ENCODE peak calls at places on chromosomes 13 and 19, in six cellular contexts. V, L, G, S, I and X are unnamed samples. For H4K20me1, the result is how much of the 10 kb centered on the place peaks cover.

GRCh38 chr13:50730496-50731171 is 112.9 kb downstream of the DLEU7 start:
- DNase-seq in V (no peak), L (no peak), G (no peak), S (no peak), I (no peak), X (peak)

GRCh38 chr19:6590458-6591319 is at the start of gene CD70:
- DNase-seq in V (peak), L (no peak), G (no peak), S (no peak), I (peak), X (no peak)

GRCh38 chr19:1466461-1467227 is 12.4 kb downstream of the C19orf25 start:
- DNase-seq in V (no peak), L (no peak), G (no peak), S (no peak), I (peak), X (no peak)

GRCh38 chr19:12230751-12231733 is 63.6 kb downstream of the ZNF44 start:
- DNase-seq in V (no peak), L (no peak), G (no peak), S (no peak), I (no peak), X (no peak)

GRCh38 chr13:41780736-41781708 is 179.9 kb downstream of the VWA8 start:
- DNase-seq in V (no peak), L (no peak), G (no peak), S (no peak), I (no peak), X (peak)

GRCh38 chr19:49775742-49776370 is 9.1 kb downstream of the AP2A1 start:
- DNase-seq in V (no peak), L (no peak), G (no peak), S (no peak), I (no peak), X (no peak)

GRCh38 chr13:28338202-28338601 is 156.7 kb downstream of the FLT1 start:
- DNase-seq in V (no peak), L (no peak), G (no peak), S (no peak), I (no peak), X (peak)

GRCh38 chr19:38430931-38431330 is 2.6 kb upstream of the RYR1 start:
- DNase-seq in V (no peak), L (no peak), G (no peak), S (no peak), I (no peak), X (no peak)

GRCh38 chr19:58009666-58010301 is 7.2 kb upstream of the ZNF606 start:
- DNase-seq in V (no peak), L (peak), G (peak), S (peak), I (peak), X (peak)

GRCh38 chr19:53977429-53977990 is 13.9 kb upstream of the CACNG6 start:
- DNase-seq in V (no peak), L (peak), G (peak), S (no peak), I (peak), X (peak)

GRCh38 chr13:78426183-78426582 is 177.2 kb downstream of the POU4F1 start:
- DNase-seq in V (no peak), L (no peak), G (no peak), S (no peak), I (no peak), X (no peak)

GRCh38 chr13:88670509-88670908 is 999.3 kb downstream of the SLITRK5 start:
- DNase-seq in V (no peak), L (no peak), G (no peak), S (no peak), I (no peak), X (no peak)

GRCh38 chr19:54462713-54463530 is 656 bp downstream of the LENG9 start:
- DNase-seq in V (no peak), L (peak), G (peak), S (no peak), I (peak), X (peak)

GRCh38 chr19:12450817-12451216 is 10.0 kb upstream of the ZNF443 start:
- DNase-seq in V (no peak), L (no peak), G (no peak), S (no peak), I (no peak), X (no peak)

GRCh38 chr13:114065141-114065925 is 67.1 kb downstream of the RASA3 start:
- DNase-seq in V (no peak), L (peak), G (peak), S (peak), I (peak), X (peak)

GRCh38 chr19:46913852-46914430 is 53.1 kb downstream of the ARHGAP35 start:
- DNase-seq in V (peak), L (peak), G (no peak), S (no peak), I (no peak), X (peak)

GRCh38 chr13:34578471-34578870 is 363.6 kb upstream of the NBEA start:
- DNase-seq in V (no peak), L (peak), G (no peak), S (no peak), I (no peak), X (peak)

GRCh38 chr19:45791744-45792481 is 732 bp downstream of the DMWD start:
- DNase-seq in V (no peak), L (no peak), G (no peak), S (no peak), I (no peak), X (no peak)

GRCh38 chr13:107585466-107585865 is 629.9 kb downstream of the LIG4 start:
- DNase-seq in V (no peak), L (no peak), G (no peak), S (no peak), I (no peak), X (peak)

GRCh38 chr19:21697171-21697570 is 70.2 kb downstream of the ZNF100 start:
- DNase-seq in V (no peak), L (no peak), G (no peak), S (no peak), I (no peak), X (no peak)

GRCh38 chr19:30855475-30855874 is 483.3 kb downstream of the ZNF536 start:
- DNase-seq in V (no peak), L (no peak), G (no peak), S (no peak), I (no peak), X (no peak)

GRCh38 chr13:108475181-108475580 is 154.2 kb upstream of the MYO16 start:
- DNase-seq in V (no peak), L (no peak), G (no peak), S (no peak), I (no peak), X (no peak)

GRCh38 chr19:10593820-10594637 is 6.9 kb upstream of the AP1M2 start:
- DNase-seq in V (peak), L (no peak), G (no peak), S (no peak), I (no peak), X (no peak)

GRCh38 chr13:46121597-46122163 is 16.8 kb upstream of the CPB2 start:
- DNase-seq in V (no peak), L (peak), G (no peak), S (no peak), I (no peak), X (no peak)

GRCh38 chr13:29684441-29684840 is 89.0 kb upstream of the SLC7A1 start:
- DNase-seq in V (no peak), L (no peak), G (no peak), S (no peak), I (no peak), X (no peak)

GRCh38 chr19:38665219-38665931 is 17.9 kb downstream of the ACTN4 start:
- DNase-seq in V (no peak), L (no peak), G (no peak), S (no peak), I (no peak), X (no peak)

GRCh38 chr13:67990868-67991267 is 760.7 kb upstream of the PCDH9 start:
- DNase-seq in V (no peak), L (no peak), G (no peak), S (no peak), I (no peak), X (no peak)
- TF ChIP-seq EZH2 in V (no peak), L (no peak), G (no peak), S (no peak), I (no peak), X (no peak)

DNA sequence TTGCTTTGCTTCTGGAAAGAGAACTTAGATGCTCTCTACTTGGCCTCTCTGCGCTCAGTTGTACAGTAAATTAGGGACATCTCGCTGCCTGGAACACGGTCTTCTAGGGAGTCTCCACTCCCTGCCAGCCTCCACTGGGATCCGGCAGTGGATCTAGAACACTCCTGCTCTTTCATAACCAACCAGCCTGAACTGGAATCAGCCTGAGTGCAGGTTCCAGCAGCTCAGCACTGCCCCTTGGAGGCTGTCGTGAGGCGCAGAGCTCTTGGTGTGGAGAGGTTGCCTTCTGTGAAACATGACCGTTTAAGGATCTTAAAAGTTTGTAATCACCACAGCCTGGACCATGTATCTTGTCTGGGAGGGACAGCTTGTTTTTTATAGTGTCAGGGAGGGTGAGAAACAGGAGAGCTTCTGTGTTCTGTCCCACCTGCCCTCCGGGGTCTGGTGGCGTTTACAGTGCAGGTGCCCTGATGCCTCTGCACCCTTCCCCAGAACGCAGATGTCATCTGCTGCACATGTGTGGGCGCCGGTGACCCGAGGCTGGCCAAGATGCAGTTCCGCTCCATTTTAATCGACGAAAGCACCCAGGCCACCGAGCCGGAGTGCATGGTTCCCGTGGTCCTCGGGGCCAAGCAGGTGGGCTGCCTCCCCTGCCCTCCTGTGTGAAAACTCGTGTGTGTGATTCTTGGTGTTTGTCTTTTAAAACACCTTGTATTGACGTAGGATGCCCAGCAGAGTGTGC is 24.8 kb downstream of the UPF1 start:
- DNase-seq in V (no peak), L (peak), G (peak), S (no peak), I (peak), X (no peak)
- H4K20me1 ChIP-seq in V (under half), L (under half), G (under half), S (under half), I (under half), X (under half)

GRCh38 chr19:4010808-4011110 is 3.2 kb downstream of the PIAS4 start:
- DNase-seq in V (no peak), L (no peak), G (peak), S (no peak), I (no peak), X (no peak)

GRCh38 chr19:4007021-4007835 is at the start of gene PIAS4:
- DNase-seq in V (peak), L (peak), G (peak), S (peak), I (peak), X (peak)

GRCh38 chr19:4009990-4010807 is 2.7 kb downstream of the PIAS4 start:
- DNase-seq in V (no peak), L (no peak), G (peak), S (no peak), I (no peak), X (peak)

GRCh38 chr19:4012092-4012974 is 4.8 kb downstream of the PIAS4 start:
- DNase-seq in V (no peak), L (no peak), G (peak), S (no peak), I (no peak), X (no peak)

GRCh38 chr19:4007836-4008539 is 452 bp downstream of the PIAS4 start:
- DNase-seq in V (no peak), L (no peak), G (peak), S (no peak), I (peak), X (no peak)
- H3K27ac ChIP-seq in V (peak), L (no peak), G (peak), S (peak), I (no peak), X (peak)

GRCh38 chr19:50877338-50877737 is 4.1 kb downstream of the KLK2 start:
- DNase-seq in V (no peak), L (no peak), G (no peak), S (no peak), I (no peak), X (no peak)
- TF ChIP-seq EZH2 in V (no peak), L (no peak), G (no peak), S (no peak), I (no peak), X (no peak)